ENCODE peak calls at places on chromosomes 13 and 19, in six cellular contexts. S is HFF-Myc; L is MCF 10A; O is IMR-90; I is AG09319; D is activated CD8-positive, alpha-beta T cell treated with anti-CD3 and anti-CD28 coated beads for 36 hours. W is an unnamed sample.

GRCh38 chr19:6519289-6519688 is 11.5 kb upstream of the TNFSF9 start:
- DNase-seq in I (peak; percentile 27), S (no peak), L (peak; percentile 83), D (no peak), O (peak; percentile 61), W (no peak)

GRCh38 chr13:34654203-34654602 is 287.9 kb upstream of the NBEA start:
- DNase-seq in D (no peak), L (no peak), S (no peak), O (no peak), I (no peak), W (no peak)

GRCh38 chr19:41318696-41319499 is 8.9 kb downstream of the CCDC97 start:
- DNase-seq in D (no peak), I (no peak), O (no peak), S (no peak), L (no peak), W (no peak)

GRCh38 chr13:42876270-42876714 is 94.9 kb downstream of the FAM216B start:
- DNase-seq in S (no peak), L (no peak), D (no peak), I (no peak), O (no peak), W (no peak)

GRCh38 chr13:100657881-100658315 is 16.7 kb downstream of the TMTC4 start:
- DNase-seq in L (no peak), D (no peak), I (no peak), O (no peak), S (no peak), W (no peak)

GRCh38 chr19:54158812-54159351 is 639 bp downstream of the LENG1 start:
- DNase-seq in S (no peak), L (peak; percentile 31), I (no peak), D (peak; percentile 78), O (peak; percentile 12), W (no peak)

GRCh38 chr19:45428385-45429231 is 4.9 kb upstream of the ERCC1 start:
- DNase-seq in I (no peak), O (peak; percentile 59), D (peak; percentile 53), L (no peak), S (no peak), W (no peak)

GRCh38 chr13:24612726-24613125 is 67.5 kb upstream of the ATP12A start:
- DNase-seq in S (no peak), D (no peak), I (no peak), O (no peak), L (no peak), W (no peak)

GRCh38 chr19:35777961-35778360 is 2.6 kb downstream of the ARHGAP33 start:
- DNase-seq in L (no peak), O (no peak), I (no peak), D (no peak), S (no peak), W (no peak)

GRCh38 chr13:91647361-91647970 is 249.0 kb downstream of the GPC5 start:
- DNase-seq in O (peak; percentile 12), L (peak; percentile 71), D (peak; percentile 3), S (no peak), I (no peak), W (no peak)

GRCh38 chr13:43244482-43244881 is 221.1 kb downstream of the DNAJC15 start:
- DNase-seq in I (no peak), L (no peak), O (no peak), D (no peak), S (no peak), W (no peak)

GRCh38 chr19:14480695-14481069 is 5.5 kb upstream of the PTGER1 start:
- DNase-seq in L (no peak), O (peak; percentile 85), I (no peak), D (no peak), S (no peak), W (no peak)

GRCh38 chr13:75607447-75607846 is 28.7 kb upstream of the LMO7 start:
- DNase-seq in D (no peak), O (no peak), L (peak; percentile 14), I (no peak), S (no peak), W (no peak)

GRCh38 chr13:52447815-52448552 is 2.5 kb downstream of the VPS36 start:
- DNase-seq in I (no peak), L (peak; percentile 39), S (no peak), O (no peak), D (no peak), W (no peak)

GRCh38 chr19:36032251-36033104 is at the start of gene CLIP3:
- DNase-seq in L (no peak), S (no peak), I (peak; percentile 45), D (peak; percentile 42), O (peak; percentile 62), W (no peak)

GRCh38 chr13:102774596-102775375 is 1.2 kb upstream of the TEX30 start:
- DNase-seq in S (no peak), I (no peak), L (no peak), D (no peak), O (no peak), W (no peak)

GRCh38 chr13:41460930-41461329 is 3.6 kb downstream of the RGCC start:
- DNase-seq in I (no peak), D (no peak), S (no peak), O (no peak), L (no peak), W (no peak)

GRCh38 chr13:43107780-43108179 is 84.4 kb downstream of the DNAJC15 start:
- DNase-seq in L (no peak), D (no peak), O (peak; percentile 54), I (no peak), S (no peak), W (no peak)

GRCh38 chr13:89748716-89749115 is 1598.8 kb upstream of the MIR17HG start:
- DNase-seq in O (no peak), I (no peak), L (peak; percentile 34), D (no peak), S (no peak), W (no peak)

GRCh38 chr19:40273469-40274360 is 11.4 kb downstream of the AKT2 start:
- DNase-seq in S (no peak), D (no peak), O (no peak), L (no peak), I (no peak), W (no peak)

GRCh38 chr19:1861599-1862031 is 1.8 kb downstream of the KLF16 start:
- DNase-seq in L (peak; percentile 34), I (no peak), D (no peak), S (no peak), O (no peak), W (no peak)

GRCh38 chr19:45253396-45254027 is 2.4 kb downstream of the MARK4 start:
- DNase-seq in O (peak; percentile 21), S (no peak), L (no peak), D (peak; percentile 34), I (no peak), W (no peak)

GRCh38 chr19:38733241-38733492 is 11.1 kb downstream of the CAPN12 start:
- DNase-seq in L (no peak), I (no peak), D (no peak), O (no peak), S (no peak), W (no peak)

GRCh38 chr19:42325896-42326771 is 699 bp downstream of the MEGF8 start:
- DNase-seq in L (no peak), D (peak; percentile 43), S (no peak), I (no peak), O (no peak), W (no peak)

GRCh38 chr19:32201661-32202060 is 143.7 kb upstream of the ZNF507 start:
- DNase-seq in I (no peak), S (no peak), O (no peak), L (peak; percentile 8), D (peak; percentile 59), W (no peak)

GRCh38 chr13:36763322-36763721 is 55.7 kb upstream of the RFXAP start:
- DNase-seq in I (no peak), O (no peak), L (no peak), D (no peak), S (no peak), W (no peak)

GRCh38 chr13:36766295-36766694 is 52.7 kb upstream of the RFXAP start:
- DNase-seq in L (peak; percentile 82), S (no peak), O (peak; percentile 47), D (no peak), I (no peak), W (no peak)

GRCh38 chr13:36764536-36764935 is 54.5 kb upstream of the RFXAP start:
- DNase-seq in O (no peak), D (no peak), S (no peak), I (no peak), L (no peak), W (no peak)

GRCh38 chr13:36767276-36767675 is 51.7 kb upstream of the RFXAP start:
- DNase-seq in S (no peak), O (no peak), L (no peak), I (no peak), D (no peak), W (no peak)

DNA sequence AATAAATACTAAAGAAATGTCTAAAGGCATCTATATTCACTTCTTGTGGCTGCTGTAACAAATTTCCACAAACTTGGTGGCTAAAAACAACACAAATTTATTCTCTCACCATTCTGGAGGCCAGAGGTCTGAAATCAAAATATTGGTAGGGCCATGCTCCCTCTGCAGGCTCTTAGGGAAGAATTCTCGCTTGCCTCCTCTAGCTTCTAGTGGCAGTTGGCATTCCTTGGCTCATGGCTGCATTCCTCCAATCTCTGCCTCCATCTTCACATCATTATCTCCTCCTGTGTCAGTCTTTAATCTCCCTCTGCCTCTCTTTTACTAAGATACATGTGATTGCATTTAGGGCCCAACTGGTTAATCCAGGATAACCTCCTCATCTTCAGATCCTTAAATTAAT is 54.1 kb upstream of the RFXAP start:
- DNase-seq in D (no peak), S (no peak), L (peak; percentile 8), I (no peak), O (no peak), W (no peak)
- TF ChIP-seq CTCF in D (no peak), S (no peak), L (no peak), I (no peak), O (no peak), W (no peak)

GRCh38 chr13:51444922-51445321 is 7.9 kb downstream of the INTS6 start:
- DNase-seq in I (no peak), S (no peak), O (peak; percentile 68), L (peak; percentile 38), D (no peak), W (no peak)
- TF ChIP-seq CTCF in I (peak; percentile 42), S (no peak), O (peak; percentile 55), L (peak; percentile 32), D (peak; percentile 33), W (no peak)

GRCh38 chr19:13058951-13059660 is 43.6 kb downstream of the LYL1 start:
- DNase-seq in L (no peak), D (no peak), S (no peak), I (no peak), O (no peak), W (no peak)
- TF ChIP-seq CTCF in L (no peak), D (no peak), S (no peak), I (peak; percentile 8), O (no peak), W (no peak)

DNA sequence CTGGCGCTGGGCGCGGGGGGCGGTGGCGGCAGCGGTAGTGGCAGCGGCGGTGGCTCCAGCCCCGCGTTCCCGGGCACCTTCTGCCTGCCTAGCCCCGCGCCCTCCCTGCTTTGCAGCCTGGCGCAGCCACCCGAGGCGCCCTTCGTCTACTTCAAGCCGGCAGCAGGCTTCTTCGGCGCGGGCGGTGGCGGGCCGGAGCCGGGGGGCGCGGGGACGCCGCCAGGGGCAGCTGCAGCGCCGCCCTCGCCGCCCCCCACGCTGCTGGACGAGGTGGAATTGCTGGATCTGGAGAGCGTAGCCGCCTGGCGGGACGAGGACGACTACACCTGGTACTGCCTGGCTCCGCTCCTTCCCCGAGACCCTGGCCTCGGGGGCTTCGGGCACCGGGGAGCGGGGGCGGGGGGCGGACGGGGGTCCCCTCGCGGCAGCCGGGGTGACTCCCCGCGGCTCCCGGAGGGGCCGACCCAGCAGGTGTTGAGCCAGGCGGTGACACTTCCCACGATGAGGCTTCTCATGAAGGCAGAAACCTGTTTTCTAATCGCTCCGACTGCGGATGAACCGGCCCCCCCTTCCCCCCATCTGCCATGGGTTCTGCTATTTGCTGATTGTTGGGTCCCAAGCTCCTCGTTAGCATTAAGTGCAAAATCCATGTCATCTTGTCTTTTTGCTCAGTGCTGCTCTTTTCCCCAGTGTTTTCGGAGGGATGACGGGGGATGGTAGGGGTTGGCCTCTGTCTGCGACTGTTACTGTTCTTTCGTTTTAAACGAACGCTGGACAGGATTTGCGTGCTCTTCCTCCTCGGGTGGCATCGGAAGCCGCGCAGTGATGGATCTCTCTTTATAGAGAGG is 948 bp downstream of the SLAIN1 start:
- DNase-seq in D (peak; percentile 66), O (no peak), I (no peak), S (no peak), L (no peak), W (no peak)
- TF ChIP-seq CTCF in D (no peak), O (no peak), I (no peak), S (no peak), L (no peak), W (no peak)

W was measured in omental fat pad.